ENCODE peak calls at places on chromosome 5, in four cellular contexts. One of them, this sample, is unnamed.

GRCh38 chr5:101676646-101677045 is 619.4 kb downstream of the SLCO4C1 start:
- DNase-seq in activated CD8-positive, alpha-beta T cell treated with anti-CD3 and anti-CD28 coated beads for 36 hours: no peak
- DNase-seq in A172: no peak
- DNase-seq in T47D: no peak
- DNase-seq in this sample: no peak

GRCh38 chr5:1293416-1293996 is 1.4 kb downstream of the TERT start:
- DNase-seq in activated CD8-positive, alpha-beta T cell treated with anti-CD3 and anti-CD28 coated beads for 36 hours: no peak
- DNase-seq in A172: no peak
- DNase-seq in T47D: peak; percentile 0
- DNase-seq in this sample: no peak

GRCh38 chr5:159316519-159317383 is 13.5 kb downstream of the IL12B start:
- DNase-seq in activated CD8-positive, alpha-beta T cell treated with anti-CD3 and anti-CD28 coated beads for 36 hours: peak; percentile 71
- DNase-seq in A172: peak; percentile 34
- DNase-seq in T47D: peak; percentile 62
- DNase-seq in this sample: no peak

GRCh38 chr5:132829742-132830435 is 558 bp downstream of the SHROOM1 start:
- DNase-seq in activated CD8-positive, alpha-beta T cell treated with anti-CD3 and anti-CD28 coated beads for 36 hours: peak; percentile 79
- DNase-seq in A172: peak; percentile 44
- DNase-seq in T47D: peak; percentile 98
- DNase-seq in this sample: peak; percentile 61

GRCh38 chr5:128574041-128574440 is 36.0 kb upstream of the FBN2 start:
- DNase-seq in activated CD8-positive, alpha-beta T cell treated with anti-CD3 and anti-CD28 coated beads for 36 hours: no peak
- DNase-seq in A172: peak; percentile 37
- DNase-seq in T47D: no peak
- DNase-seq in this sample: no peak

GRCh38 chr5:178453224-178453623 is 137.0 kb downstream of the COL23A1 start:
- DNase-seq in activated CD8-positive, alpha-beta T cell treated with anti-CD3 and anti-CD28 coated beads for 36 hours: no peak
- DNase-seq in A172: peak; percentile 11
- DNase-seq in T47D: no peak
- DNase-seq in this sample: no peak

GRCh38 chr5:180112101-180112861 is 40.7 kb upstream of the RNF130 start:
- DNase-seq in activated CD8-positive, alpha-beta T cell treated with anti-CD3 and anti-CD28 coated beads for 36 hours: no peak
- DNase-seq in A172: no peak
- DNase-seq in T47D: no peak
- DNase-seq in this sample: no peak

GRCh38 chr5:2157372-2157771 is 274.6 kb upstream of the IRX4 start:
- DNase-seq in activated CD8-positive, alpha-beta T cell treated with anti-CD3 and anti-CD28 coated beads for 36 hours: no peak
- DNase-seq in A172: no peak
- DNase-seq in T47D: no peak
- DNase-seq in this sample: no peak

GRCh38 chr5:120803282-120803681 is 339.2 kb downstream of the PRR16 start:
- DNase-seq in activated CD8-positive, alpha-beta T cell treated with anti-CD3 and anti-CD28 coated beads for 36 hours: no peak
- DNase-seq in A172: peak; percentile 42
- DNase-seq in T47D: no peak
- DNase-seq in this sample: no peak

GRCh38 chr5:54663876-54664275 is 146.3 kb downstream of the SNX18 start:
- DNase-seq in activated CD8-positive, alpha-beta T cell treated with anti-CD3 and anti-CD28 coated beads for 36 hours: no peak
- DNase-seq in A172: peak; percentile 57
- DNase-seq in T47D: no peak
- DNase-seq in this sample: no peak

GRCh38 chr5:113156271-113156878 is 179.8 kb downstream of the DCP2 start:
- DNase-seq in activated CD8-positive, alpha-beta T cell treated with anti-CD3 and anti-CD28 coated beads for 36 hours: no peak
- DNase-seq in A172: no peak
- DNase-seq in T47D: no peak
- DNase-seq in this sample: no peak

GRCh38 chr5:172958268-172959046 is 767 bp upstream of the RPL26L1 start:
- DNase-seq in activated CD8-positive, alpha-beta T cell treated with anti-CD3 and anti-CD28 coated beads for 36 hours: peak; percentile 71
- DNase-seq in A172: peak; percentile 70
- DNase-seq in T47D: peak; percentile 68
- DNase-seq in this sample: peak; percentile 44

GRCh38 chr5:125559296-125559695 is 812.9 kb upstream of the ZNF608 start:
- DNase-seq in activated CD8-positive, alpha-beta T cell treated with anti-CD3 and anti-CD28 coated beads for 36 hours: no peak
- DNase-seq in A172: peak; percentile 98
- DNase-seq in T47D: no peak
- DNase-seq in this sample: no peak

GRCh38 chr5:40429258-40430111 is 250.2 kb upstream of the PTGER4 start:
- DNase-seq in activated CD8-positive, alpha-beta T cell treated with anti-CD3 and anti-CD28 coated beads for 36 hours: no peak
- DNase-seq in A172: peak; percentile 42
- DNase-seq in T47D: no peak
- DNase-seq in this sample: no peak

GRCh38 chr5:102931085-102931484 is 176.0 kb downstream of the PAM start:
- DNase-seq in activated CD8-positive, alpha-beta T cell treated with anti-CD3 and anti-CD28 coated beads for 36 hours: no peak
- DNase-seq in A172: no peak
- DNase-seq in T47D: no peak
- DNase-seq in this sample: no peak

GRCh38 chr5:139696894-139697658 is 48.9 kb downstream of the CXXC5 start:
- DNase-seq in activated CD8-positive, alpha-beta T cell treated with anti-CD3 and anti-CD28 coated beads for 36 hours: peak; percentile 73
- DNase-seq in A172: peak; percentile 93
- DNase-seq in T47D: no peak
- DNase-seq in this sample: no peak

GRCh38 chr5:7991125-7991821 is 122.3 kb downstream of the MTRR start:
- DNase-seq in activated CD8-positive, alpha-beta T cell treated with anti-CD3 and anti-CD28 coated beads for 36 hours: no peak
- DNase-seq in A172: peak; percentile 54
- DNase-seq in T47D: no peak
- DNase-seq in this sample: no peak

GRCh38 chr5:29905626-29906353 is 1287.7 kb upstream of the CDH6 start:
- DNase-seq in activated CD8-positive, alpha-beta T cell treated with anti-CD3 and anti-CD28 coated beads for 36 hours: no peak
- DNase-seq in A172: no peak
- DNase-seq in T47D: no peak
- DNase-seq in this sample: no peak

GRCh38 chr5:56816546-56817081 is 1.3 kb downstream of the MAP3K1 start:
- DNase-seq in activated CD8-positive, alpha-beta T cell treated with anti-CD3 and anti-CD28 coated beads for 36 hours: peak; percentile 79
- DNase-seq in A172: peak; percentile 57
- DNase-seq in T47D: peak; percentile 58
- DNase-seq in this sample: peak; percentile 52

GRCh38 chr5:76607353-76607871 is 15.8 kb downstream of the F2RL2 start:
- DNase-seq in activated CD8-positive, alpha-beta T cell treated with anti-CD3 and anti-CD28 coated beads for 36 hours: no peak
- DNase-seq in A172: no peak
- DNase-seq in T47D: no peak
- DNase-seq in this sample: no peak

GRCh38 chr5:68303038-68303738 is 87.6 kb downstream of the PIK3R1 start:
- DNase-seq in activated CD8-positive, alpha-beta T cell treated with anti-CD3 and anti-CD28 coated beads for 36 hours: no peak
- DNase-seq in A172: peak; percentile 78
- DNase-seq in T47D: no peak
- DNase-seq in this sample: no peak

GRCh38 chr5:41794478-41794877 is 75.7 kb downstream of the OXCT1 start:
- DNase-seq in activated CD8-positive, alpha-beta T cell treated with anti-CD3 and anti-CD28 coated beads for 36 hours: no peak
- DNase-seq in A172: peak; percentile 76
- DNase-seq in T47D: no peak
- DNase-seq in this sample: no peak

GRCh38 chr5:10151656-10152055 is 98.0 kb downstream of the ATPSCKMT start:
- DNase-seq in activated CD8-positive, alpha-beta T cell treated with anti-CD3 and anti-CD28 coated beads for 36 hours: no peak
- DNase-seq in A172: no peak
- DNase-seq in T47D: no peak
- DNase-seq in this sample: no peak

GRCh38 chr5:961002-961710 is 47.4 kb upstream of the NKD2 start:
- DNase-seq in activated CD8-positive, alpha-beta T cell treated with anti-CD3 and anti-CD28 coated beads for 36 hours: no peak
- DNase-seq in A172: no peak
- DNase-seq in T47D: no peak
- DNase-seq in this sample: no peak

GRCh38 chr5:64958757-64959391 is 190.1 kb downstream of the CWC27 start:
- DNase-seq in activated CD8-positive, alpha-beta T cell treated with anti-CD3 and anti-CD28 coated beads for 36 hours: no peak
- DNase-seq in A172: peak; percentile 37
- DNase-seq in T47D: no peak
- DNase-seq in this sample: no peak

GRCh38 chr5:177529247-177529901 is 12.6 kb upstream of the DDX41 start:
- DNase-seq in activated CD8-positive, alpha-beta T cell treated with anti-CD3 and anti-CD28 coated beads for 36 hours: no peak
- DNase-seq in A172: no peak
- DNase-seq in T47D: no peak
- DNase-seq in this sample: no peak

GRCh38 chr5:39580702-39581498 is 156.1 kb upstream of the DAB2 start:
- DNase-seq in activated CD8-positive, alpha-beta T cell treated with anti-CD3 and anti-CD28 coated beads for 36 hours: no peak
- DNase-seq in A172: no peak
- DNase-seq in T47D: no peak
- DNase-seq in this sample: no peak

GRCh38 chr5:138666226-138666742 is 86.9 kb upstream of the CTNNA1 start:
- DNase-seq in activated CD8-positive, alpha-beta T cell treated with anti-CD3 and anti-CD28 coated beads for 36 hours: no peak
- DNase-seq in A172: no peak
- DNase-seq in T47D: no peak
- DNase-seq in this sample: no peak

GRCh38 chr5:76586531-76586930 is 36.7 kb downstream of the F2RL2 start:
- DNase-seq in activated CD8-positive, alpha-beta T cell treated with anti-CD3 and anti-CD28 coated beads for 36 hours: no peak
- DNase-seq in A172: no peak
- DNase-seq in T47D: no peak
- DNase-seq in this sample: no peak

GRCh38 chr5:2566280-2566679 is 185.2 kb downstream of the IRX2 start:
- DNase-seq in activated CD8-positive, alpha-beta T cell treated with anti-CD3 and anti-CD28 coated beads for 36 hours: no peak
- DNase-seq in A172: no peak
- DNase-seq in T47D: no peak
- DNase-seq in this sample: no peak